ENCODE peak calls at places on chromosomes 7 and 10, in seven cellular contexts. One of them, this sample, is unnamed.

GRCh38 chr7:2622869-2623697 is 8.7 kb upstream of the TTYH3 start:
- DNase-seq in suprapubic skin: no peak
- DNase-seq in HepG2: peak
- DNase-seq in upper lobe of left lung: peak
- DNase-seq in sigmoid colon: no peak
- DNase-seq in SK-N-SH: peak
- DNase-seq in transverse colon: peak
- DNase-seq in this sample: no peak

GRCh38 chr7:101162551-101163280 is 2.7 kb downstream of the VGF start:
- DNase-seq in suprapubic skin: no peak
- DNase-seq in HepG2: no peak
- DNase-seq in upper lobe of left lung: no peak
- DNase-seq in sigmoid colon: no peak
- DNase-seq in SK-N-SH: peak
- DNase-seq in transverse colon: peak
- DNase-seq in this sample: no peak

GRCh38 chr10:111872591-111872990 is 311.0 kb downstream of the GPAM start:
- DNase-seq in suprapubic skin: no peak
- DNase-seq in HepG2: no peak
- DNase-seq in upper lobe of left lung: no peak
- DNase-seq in sigmoid colon: no peak
- DNase-seq in SK-N-SH: no peak
- DNase-seq in transverse colon: no peak
- DNase-seq in this sample: no peak

GRCh38 chr7:108455833-108456677 is at the start of gene NRCAM:
- DNase-seq in suprapubic skin: no peak
- DNase-seq in HepG2: no peak
- DNase-seq in upper lobe of left lung: no peak
- DNase-seq in sigmoid colon: no peak
- DNase-seq in SK-N-SH: peak
- DNase-seq in transverse colon: peak
- DNase-seq in this sample: no peak

GRCh38 chr7:14125998-14126397 is 136.5 kb upstream of the ETV1 start:
- DNase-seq in suprapubic skin: no peak
- DNase-seq in HepG2: no peak
- DNase-seq in upper lobe of left lung: no peak
- DNase-seq in sigmoid colon: no peak
- DNase-seq in SK-N-SH: no peak
- DNase-seq in transverse colon: no peak
- DNase-seq in this sample: no peak

GRCh38 chr10:121823993-121824463 is 103.8 kb downstream of the ATE1 start:
- DNase-seq in suprapubic skin: no peak
- DNase-seq in HepG2: peak
- DNase-seq in upper lobe of left lung: no peak
- DNase-seq in sigmoid colon: no peak
- DNase-seq in SK-N-SH: peak
- DNase-seq in transverse colon: no peak
- DNase-seq in this sample: no peak

GRCh38 chr7:105932835-105933477 is 30.1 kb upstream of the CDHR3 start:
- DNase-seq in suprapubic skin: no peak
- DNase-seq in HepG2: no peak
- DNase-seq in upper lobe of left lung: peak
- DNase-seq in sigmoid colon: peak
- DNase-seq in SK-N-SH: no peak
- DNase-seq in transverse colon: peak
- DNase-seq in this sample: no peak

GRCh38 chr7:157521061-157521731 is 184.4 kb downstream of the DNAJB6 start:
- DNase-seq in suprapubic skin: peak
- DNase-seq in HepG2: no peak
- DNase-seq in upper lobe of left lung: no peak
- DNase-seq in sigmoid colon: peak
- DNase-seq in SK-N-SH: no peak
- DNase-seq in transverse colon: no peak
- DNase-seq in this sample: no peak

GRCh38 chr7:134845461-134845860 is 66.0 kb downstream of the CALD1 start:
- DNase-seq in suprapubic skin: no peak
- DNase-seq in HepG2: peak
- DNase-seq in upper lobe of left lung: no peak
- DNase-seq in sigmoid colon: no peak
- DNase-seq in SK-N-SH: no peak
- DNase-seq in transverse colon: no peak
- DNase-seq in this sample: no peak

GRCh38 chr7:101240226-101241014 is 2.8 kb upstream of the CLDN15 start:
- DNase-seq in suprapubic skin: no peak
- DNase-seq in HepG2: no peak
- DNase-seq in upper lobe of left lung: no peak
- DNase-seq in sigmoid colon: no peak
- DNase-seq in SK-N-SH: peak
- DNase-seq in transverse colon: no peak
- DNase-seq in this sample: no peak

GRCh38 chr10:110008518-110009339 is 945 bp downstream of the ADD3 start:
- DNase-seq in suprapubic skin: no peak
- DNase-seq in HepG2: peak
- DNase-seq in upper lobe of left lung: peak
- DNase-seq in sigmoid colon: no peak
- DNase-seq in SK-N-SH: peak
- DNase-seq in transverse colon: peak
- DNase-seq in this sample: no peak

GRCh38 chr7:150988230-150989226 is 2.3 kb upstream of the NOS3 start:
- DNase-seq in suprapubic skin: no peak
- DNase-seq in HepG2: no peak
- DNase-seq in upper lobe of left lung: no peak
- DNase-seq in sigmoid colon: no peak
- DNase-seq in SK-N-SH: peak
- DNase-seq in transverse colon: peak
- DNase-seq in this sample: no peak

GRCh38 chr10:28503114-28503513 is 29.8 kb upstream of the WAC start:
- DNase-seq in suprapubic skin: no peak
- DNase-seq in HepG2: no peak
- DNase-seq in upper lobe of left lung: no peak
- DNase-seq in sigmoid colon: no peak
- DNase-seq in SK-N-SH: peak
- DNase-seq in transverse colon: peak
- DNase-seq in this sample: no peak
- TF ChIP-seq CTCF in suprapubic skin: no peak
- TF ChIP-seq CTCF in HepG2: no peak
- TF ChIP-seq CTCF in upper lobe of left lung: no peak
- TF ChIP-seq CTCF in sigmoid colon: no peak
- TF ChIP-seq CTCF in SK-N-SH: no peak
- TF ChIP-seq CTCF in transverse colon: no peak
- TF ChIP-seq CTCF in this sample: no peak

GRCh38 chr10:72354356-72355213 is at the start of gene DNAJB12:
- DNase-seq in suprapubic skin: peak
- DNase-seq in HepG2: peak
- DNase-seq in upper lobe of left lung: peak
- DNase-seq in sigmoid colon: peak
- DNase-seq in SK-N-SH: peak
- DNase-seq in transverse colon: peak
- DNase-seq in this sample: peak
- TF ChIP-seq EP300 in suprapubic skin: no peak
- TF ChIP-seq EP300 in HepG2: peak
- TF ChIP-seq EP300 in upper lobe of left lung: no peak
- TF ChIP-seq EP300 in sigmoid colon: no peak
- TF ChIP-seq EP300 in SK-N-SH: peak
- TF ChIP-seq EP300 in transverse colon: no peak
- TF ChIP-seq EP300 in this sample: no peak

DNA sequence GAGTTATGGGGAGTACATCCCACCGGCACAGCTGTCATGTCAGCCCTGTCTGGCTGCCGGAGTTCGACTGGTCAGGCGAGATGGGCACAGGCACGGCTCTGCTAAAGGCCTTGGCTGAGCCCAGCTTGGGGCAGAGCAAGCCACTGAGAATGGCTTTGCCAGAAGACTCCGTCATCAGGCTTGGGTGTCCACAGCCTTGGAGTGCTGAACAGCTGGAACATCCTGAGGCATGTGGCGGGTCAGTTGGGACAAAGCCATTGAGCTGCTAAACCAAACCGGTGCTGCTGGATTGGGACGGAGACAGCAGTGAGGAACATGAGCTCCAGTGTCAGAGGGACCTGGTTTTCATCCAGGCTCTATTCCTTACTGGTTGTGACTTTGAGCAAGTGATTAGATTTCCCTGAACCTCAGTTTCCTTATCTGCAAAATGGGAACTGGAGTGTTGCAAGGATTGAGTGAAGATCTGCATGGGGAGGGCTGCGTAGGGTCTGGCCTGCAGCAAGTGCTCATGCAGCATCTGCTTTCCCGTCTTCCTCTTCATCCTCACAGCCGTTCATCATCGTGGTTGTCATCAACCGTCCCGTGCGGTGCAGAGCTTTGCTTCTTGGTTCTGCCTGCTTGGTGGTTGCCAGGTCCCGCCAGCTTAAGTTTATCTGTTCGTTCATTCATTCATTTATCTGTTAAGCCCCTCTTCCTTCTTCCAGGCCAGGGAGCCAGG is 134.8 kb downstream of the GRK5 start:
- DNase-seq in suprapubic skin: no peak
- DNase-seq in HepG2: no peak
- DNase-seq in upper lobe of left lung: no peak
- DNase-seq in sigmoid colon: peak
- DNase-seq in SK-N-SH: no peak
- DNase-seq in transverse colon: peak
- DNase-seq in this sample: no peak
- TF ChIP-seq POLR2AphosphoS5 in suprapubic skin: no peak
- TF ChIP-seq POLR2AphosphoS5 in HepG2: no peak
- TF ChIP-seq POLR2AphosphoS5 in upper lobe of left lung: no peak
- TF ChIP-seq POLR2AphosphoS5 in sigmoid colon: peak
- TF ChIP-seq POLR2AphosphoS5 in SK-N-SH: no peak
- TF ChIP-seq POLR2AphosphoS5 in transverse colon: no peak
- TF ChIP-seq POLR2AphosphoS5 in this sample: peak

DNA sequence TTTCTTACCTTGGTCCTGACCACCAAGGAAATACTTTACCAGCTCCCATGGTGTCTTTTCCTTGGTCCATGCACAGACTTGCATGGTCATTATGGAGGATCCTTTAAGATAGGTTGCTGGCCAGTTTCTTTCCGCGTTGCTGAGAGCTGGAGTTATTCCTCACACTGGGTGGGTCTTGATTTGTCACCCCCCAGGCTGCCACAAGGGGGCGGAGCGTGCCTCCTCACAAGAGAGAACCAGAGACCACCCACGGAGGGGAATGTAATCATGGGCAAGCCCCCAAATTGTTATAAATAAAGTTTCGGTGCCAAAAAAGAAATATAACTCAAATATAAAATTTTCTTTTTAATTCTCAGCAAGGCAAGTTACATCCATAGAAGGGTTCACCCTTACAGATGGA is 10.5 kb upstream of the TRIM24 start:
- DNase-seq in suprapubic skin: no peak
- DNase-seq in HepG2: no peak
- DNase-seq in upper lobe of left lung: no peak
- DNase-seq in sigmoid colon: no peak
- DNase-seq in SK-N-SH: peak
- DNase-seq in transverse colon: no peak
- DNase-seq in this sample: peak
- TF ChIP-seq CTCF in suprapubic skin: no peak
- TF ChIP-seq CTCF in HepG2: peak
- TF ChIP-seq CTCF in upper lobe of left lung: no peak
- TF ChIP-seq CTCF in sigmoid colon: no peak
- TF ChIP-seq CTCF in SK-N-SH: peak
- TF ChIP-seq CTCF in transverse colon: no peak
- TF ChIP-seq CTCF in this sample: no peak

DNA sequence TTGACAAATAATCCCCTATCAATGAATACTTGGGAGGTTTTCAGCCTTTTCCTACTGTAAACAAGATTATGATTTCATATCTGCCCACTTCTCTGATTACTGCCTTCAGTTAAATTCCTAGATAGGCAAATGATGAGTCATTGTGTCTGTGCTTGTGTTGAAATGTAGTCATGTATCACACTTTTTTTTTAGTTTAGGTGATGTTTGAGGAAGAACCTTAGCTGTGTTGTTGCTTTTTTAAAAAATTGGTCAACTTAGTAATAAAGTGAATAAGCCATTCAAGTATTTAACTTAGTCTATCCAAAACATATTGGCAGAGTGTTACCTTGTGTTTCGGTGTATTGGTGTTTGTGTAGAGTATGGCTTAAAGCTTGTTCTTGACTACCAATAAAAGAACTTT is 60.0 kb downstream of the WAC start:
- DNase-seq in suprapubic skin: no peak
- DNase-seq in HepG2: peak
- DNase-seq in upper lobe of left lung: no peak
- DNase-seq in sigmoid colon: no peak
- DNase-seq in SK-N-SH: no peak
- DNase-seq in transverse colon: no peak
- DNase-seq in this sample: no peak
- TF ChIP-seq EP300 in suprapubic skin: no peak
- TF ChIP-seq EP300 in HepG2: no peak
- TF ChIP-seq EP300 in upper lobe of left lung: no peak
- TF ChIP-seq EP300 in sigmoid colon: no peak
- TF ChIP-seq EP300 in SK-N-SH: no peak
- TF ChIP-seq EP300 in transverse colon: no peak
- TF ChIP-seq EP300 in this sample: no peak

DNA sequence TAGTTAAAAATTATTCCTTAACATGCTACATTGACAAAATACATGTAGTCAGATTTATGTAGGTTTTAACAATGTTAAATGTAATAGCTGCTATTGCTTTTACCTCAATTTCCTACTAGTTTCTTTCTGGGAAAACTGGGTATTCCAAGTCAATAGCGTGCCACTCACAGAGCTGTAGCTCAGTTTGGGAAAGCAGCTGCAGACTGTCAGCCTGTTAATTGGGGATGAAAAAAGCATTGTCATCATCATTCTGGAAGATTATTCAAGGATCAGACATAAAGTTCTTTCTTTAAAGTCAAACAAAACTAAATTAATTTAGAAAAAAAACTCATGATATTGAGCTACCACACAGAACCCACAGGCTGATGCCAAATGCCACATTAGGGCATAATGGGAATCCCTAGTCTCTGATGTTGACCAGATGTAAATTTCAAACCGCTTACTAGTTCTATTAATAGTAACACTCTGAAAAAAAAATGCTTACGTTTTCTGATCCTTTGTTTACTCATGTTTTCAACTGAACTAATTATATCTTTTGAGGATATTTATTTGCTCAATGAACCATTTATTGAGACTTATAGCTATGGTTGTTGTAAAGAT is 19.6 kb upstream of the AGMO start:
- DNase-seq in suprapubic skin: no peak
- DNase-seq in HepG2: no peak
- DNase-seq in upper lobe of left lung: no peak
- DNase-seq in sigmoid colon: no peak
- DNase-seq in SK-N-SH: no peak
- DNase-seq in transverse colon: no peak
- DNase-seq in this sample: no peak
- TF ChIP-seq POLR2AphosphoS5 in suprapubic skin: no peak
- TF ChIP-seq POLR2AphosphoS5 in HepG2: no peak
- TF ChIP-seq POLR2AphosphoS5 in upper lobe of left lung: no peak
- TF ChIP-seq POLR2AphosphoS5 in sigmoid colon: peak
- TF ChIP-seq POLR2AphosphoS5 in SK-N-SH: no peak
- TF ChIP-seq POLR2AphosphoS5 in transverse colon: no peak
- TF ChIP-seq POLR2AphosphoS5 in this sample: no peak

This sample was measured in esophagus muscularis mucosa.